ENCODE peak calls at places on chromosomes 7 and 10, in five cellular contexts. W is esophagus squamous epithelium; R is astrocyte; X is stimulated activated CD8-positive, alpha-beta memory T cell treated with anti-CD3 and anti-CD28 coated beads, Interleukin-4, amount 100 ng/mL, for 24 hours; V is Peyer's patch. E is an unnamed sample.

GRCh38 chr10:87671416-87671815 is 11.7 kb downstream of the PAPSS2 start:
- DNase-seq in V (no peak), X (no peak), W (no peak), R (no peak), E (no peak)

GRCh38 chr10:68105820-68106219 is 3.5 kb upstream of the MYPN start:
- DNase-seq in W (no peak), X (no peak), V (no peak), R (peak), E (peak)

GRCh38 chr7:132654150-132654549 is 77.9 kb upstream of the PLXNA4 start:
- DNase-seq in R (no peak), W (no peak), X (no peak), V (no peak), E (no peak)

GRCh38 chr7:7562736-7563135 is 3.9 kb upstream of the MIOS start:
- DNase-seq in X (no peak), V (no peak), R (peak), W (no peak), E (peak)

GRCh38 chr7:106100863-106101262 is 11.2 kb downstream of the SYPL1 start:
- DNase-seq in X (no peak), V (no peak), W (no peak), R (no peak), E (no peak)

GRCh38 chr7:29873644-29874294 is 67.5 kb downstream of the WIPF3 start:
- DNase-seq in X (no peak), V (no peak), W (no peak), R (no peak), E (no peak)

GRCh38 chr10:124629410-124629809 is 114.8 kb downstream of the FAM53B start:
- DNase-seq in W (no peak), R (no peak), X (no peak), V (no peak), E (no peak)

GRCh38 chr10:125235093-125236069 is 75.0 kb upstream of the CTBP2 start:
- DNase-seq in X (no peak), R (peak), W (no peak), V (no peak), E (no peak)